ENCODE peak calls at places on chromosome 10, in four cellular contexts. S is fibroblast of mammary gland, X is NCI-H1105 treated with DMSO at 0.1 percent for 48 hours, C is AG08395. E is an unnamed sample.

GRCh38 chr10:34171957-34172527 is 643.1 kb downstream of the PARD3 start:
- DNase-seq in C (peak), S (peak), X (no peak), E (no peak)

GRCh38 chr10:50490244-50490643 is 133.5 kb downstream of the SGMS1 start:
- DNase-seq in X (no peak), S (no peak), C (no peak), E (no peak)

GRCh38 chr10:14588084-14588937 is 186.4 kb downstream of the FAM107B start:
- DNase-seq in C (peak), S (peak), X (no peak), E (peak)

GRCh38 chr10:23204773-23205172 is 12.7 kb downstream of the PTF1A start:
- DNase-seq in X (no peak), S (no peak), C (no peak), E (no peak)

GRCh38 chr10:88705951-88706350 is at the start of gene LIPK:
- DNase-seq in C (no peak), X (no peak), S (no peak), E (no peak)

GRCh38 chr10:117007080-117007479 is 2.1 kb upstream of the SHTN1 start:
- DNase-seq in X (no peak), C (peak), S (peak), E (no peak)

GRCh38 chr10:97384641-97385040 is 16.5 kb downstream of the RRP12 start:
- DNase-seq in S (no peak), C (no peak), X (no peak), E (no peak)

GRCh38 chr10:117374506-117375359 is 507 bp downstream of the PDZD8 start:
- DNase-seq in C (no peak), X (no peak), S (peak), E (peak)

GRCh38 chr10:125707852-125708468 is 11.5 kb upstream of the EDRF1 start:
- DNase-seq in C (peak), X (no peak), S (peak), E (no peak)

GRCh38 chr10:33746878-33747277 is 412.4 kb upstream of the NRP1 start:
- DNase-seq in S (peak), C (no peak), X (no peak), E (peak)

GRCh38 chr10:98361131-98361633 is 53.8 kb downstream of the PYROXD2 start:
- DNase-seq in C (peak), X (no peak), S (peak), E (peak)

GRCh38 chr10:119207713-119208552 is 562 bp downstream of the GRK5 start:
- DNase-seq in X (peak), S (peak), C (peak), E (peak)

GRCh38 chr10:76582536-76582935 is 1055.1 kb downstream of the KCNMA1 start:
- DNase-seq in C (peak), S (no peak), X (no peak), E (no peak)

E was measured in GM12865.